ENCODE peak calls at places on chromosomes 2 and 18, in five cellular contexts. S, J, C, H and E are unnamed samples.

GRCh38 chr2:58107803-58108710 is 61.5 kb downstream of the VRK2 start:
- DNase-seq in S (peak; percentile 97), J (no peak), C (peak; percentile 96), H (no peak), E (no peak)

GRCh38 chr2:144115892-144116291 is 404.0 kb downstream of the ZEB2 start:
- DNase-seq in S (peak; percentile 52), J (no peak), C (peak; percentile 54), H (no peak), E (no peak)

GRCh38 chr2:73250872-73251846 is 17.1 kb downstream of the CCT7 start:
- DNase-seq in S (no peak), J (no peak), C (no peak), H (peak; percentile 90), E (no peak)

GRCh38 chr2:233457356-233457755 is 103.1 kb downstream of the DGKD start:
- DNase-seq in S (no peak), J (no peak), C (no peak), H (no peak), E (no peak)

GRCh38 chr18:8800041-8800441 is 94.7 kb downstream of the MTCL1 start:
- DNase-seq in S (peak; percentile 71), J (no peak), C (peak; percentile 58), H (peak; percentile 30), E (peak; percentile 71)

GRCh38 chr2:45857848-45858520 is 206.5 kb downstream of the PRKCE start:
- DNase-seq in S (no peak), J (no peak), C (no peak), H (no peak), E (peak; percentile 92)

GRCh38 chr2:178234648-178235047 is 40.3 kb downstream of the OSBPL6 start:
- DNase-seq in S (peak; percentile 37), J (no peak), C (peak; percentile 65), H (no peak), E (no peak)

GRCh38 chr2:241950878-241951331 is 81.4 kb downstream of the RTP5 start:
- DNase-seq in S (peak; percentile 74), J (peak; percentile 68), C (peak; percentile 63), H (peak; percentile 17), E (peak; percentile 69)

GRCh38 chr2:103462101-103462500 is 700.3 kb downstream of the TMEM182 start:
- DNase-seq in S (no peak), J (no peak), C (no peak), H (no peak), E (no peak)

GRCh38 chr2:209208211-209208610 is 215.6 kb upstream of the MAP2 start:
- DNase-seq in S (peak; percentile 8), J (no peak), C (peak; percentile 9), H (no peak), E (peak; percentile 65)

GRCh38 chr2:119751706-119752105 is 8.0 kb upstream of the PTPN4 start:
- DNase-seq in S (peak; percentile 51), J (no peak), C (peak; percentile 26), H (no peak), E (no peak)

GRCh38 chr2:231614559-231615057 is 21.9 kb downstream of the TEX44 start:
- DNase-seq in S (no peak), J (no peak), C (no peak), H (no peak), E (peak; percentile 37)

GRCh38 chr18:23837591-23837990 is 148.3 kb downstream of the LAMA3 start:
- DNase-seq in S (peak; percentile 86), J (no peak), C (peak; percentile 82), H (no peak), E (no peak)

GRCh38 chr18:79634186-79634585 is 45.4 kb upstream of the CTDP1 start:
- DNase-seq in S (no peak), J (no peak), C (no peak), H (no peak), E (no peak)

GRCh38 chr2:161982548-161982947 is 91.5 kb downstream of the DPP4 start:
- DNase-seq in S (no peak), J (no peak), C (no peak), H (no peak), E (no peak)

GRCh38 chr2:217858519-217859466 is 144.0 kb downstream of the TNS1 start:
- DNase-seq in S (peak; percentile 50), J (peak; percentile 72), C (peak; percentile 95), H (no peak), E (no peak)

GRCh38 chr2:237483018-237483731 is 3.9 kb upstream of the MLPH start:
- DNase-seq in S (peak; percentile 77), J (no peak), C (peak; percentile 93), H (no peak), E (no peak)

GRCh38 chr2:43537137-43537536 is 58.7 kb downstream of the THADA start:
- DNase-seq in S (no peak), J (no peak), C (no peak), H (no peak), E (no peak)

GRCh38 chr2:230435431-230435830 is 19.4 kb downstream of the SP100 start:
- DNase-seq in S (no peak), J (no peak), C (no peak), H (no peak), E (no peak)

GRCh38 chr2:143819190-143819735 is 690.0 kb downstream of the ARHGAP15 start:
- DNase-seq in S (peak; percentile 58), J (no peak), C (peak; percentile 45), H (no peak), E (no peak)

GRCh38 chr18:79988925-79989361 is 580 bp upstream of the TXNL4A start:
- DNase-seq in S (peak; percentile 59), J (no peak), C (peak; percentile 55), H (no peak), E (no peak)

GRCh38 chr2:221635949-221636348 is 63.8 kb upstream of the EPHA4 start:
- DNase-seq in S (peak; percentile 10), J (no peak), C (no peak), H (peak; percentile 11), E (peak; percentile 61)

GRCh38 chr2:10375570-10376266 is 72.4 kb downstream of the ODC1 start:
- DNase-seq in S (no peak), J (no peak), C (no peak), H (no peak), E (no peak)

GRCh38 chr18:11149441-11150270 is at the start of gene PIEZO2:
- DNase-seq in S (peak; percentile 14), J (peak; percentile 56), C (peak; percentile 12), H (peak; percentile 43), E (peak; percentile 44)

GRCh38 chr2:226087505-226088365 is 688.2 kb downstream of the NYAP2 start:
- DNase-seq in S (no peak), J (no peak), C (no peak), H (no peak), E (no peak)

GRCh38 chr2:226575928-226576327 is 223.7 kb downstream of the IRS1 start:
- DNase-seq in S (no peak), J (no peak), C (no peak), H (no peak), E (no peak)

GRCh38 chr18:55650363-55650870 is 62.4 kb upstream of the TCF4 start:
- DNase-seq in S (peak; percentile 25), J (no peak), C (no peak), H (no peak), E (no peak)